ENCODE peak calls at places on chromosomes 12 and 14, in four cellular contexts. D, S, L and W are unnamed samples.

GRCh38 chr12:7161811-7162210 is 27.7 kb upstream of the PEX5 start:
- DNase-seq in D (no peak), S (no peak), L (no peak), W (no peak)

GRCh38 chr14:98182385-98183055 is 1089.5 kb downstream of the BCL11B start:
- DNase-seq in D (no peak), S (no peak), L (no peak), W (no peak)

GRCh38 chr12:15778126-15778525 is 11.1 kb downstream of the EPS8 start:
- DNase-seq in D (no peak), S (no peak), L (no peak), W (no peak)

GRCh38 chr12:12922191-12922616 is 29.8 kb downstream of the GPRC5D start:
- DNase-seq in D (peak), S (no peak), L (no peak), W (no peak)

GRCh38 chr14:25007832-25008231 is 42.1 kb downstream of the STXBP6 start:
- DNase-seq in D (no peak), S (no peak), L (peak), W (peak)

GRCh38 chr12:120039711-120040110 is 50.7 kb downstream of the BICDL1 start:
- DNase-seq in D (no peak), S (no peak), L (no peak), W (no peak)

GRCh38 chr12:48187916-48188695 is 4.7 kb downstream of the CCDC184 start:
- DNase-seq in D (no peak), S (no peak), L (no peak), W (no peak)

GRCh38 chr14:79528843-79529405 is 682.4 kb downstream of the DIO2 start:
- DNase-seq in D (no peak), S (no peak), L (no peak), W (no peak)

GRCh38 chr12:5047094-5047493 is 3.4 kb downstream of the KCNA5 start:
- DNase-seq in D (no peak), S (no peak), L (peak), W (no peak)